ENCODE peak calls at places on chromosomes 4 and X, in nine cellular contexts. One of them, this sample, is unnamed.

GRCh38 chr4:182854466-182854865 is 62.7 kb downstream of the DCTD start:
- DNase-seq in SK-N-MC: no peak
- DNase-seq in activated T-cell treated with anti-CD3 and anti-CD28 coated beads, Interleukin-2, amount 50 U/mL, for 48 hours: no peak
- DNase-seq in NCI-H1105: no peak
- DNase-seq in H9: no peak
- DNase-seq in stimulated activated CD8-positive, alpha-beta memory T cell treated with anti-CD3 and anti-CD28 coated beads, Interleukin-4, amount 100 ng/mL, for 24 hours: no peak
- DNase-seq in Jurkat, Clone E6-1: no peak
- DNase-seq in amygdala: no peak
- DNase-seq in IMR-90: no peak
- DNase-seq in this sample: no peak

GRCh38 chrX:120308558-120308957 is 2.7 kb downstream of the TMEM255A start:
- DNase-seq in NCI-H1105: peak
- DNase-seq in activated T-cell treated with anti-CD3 and anti-CD28 coated beads, Interleukin-2, amount 50 U/mL, for 48 hours: no peak
- DNase-seq in Jurkat, Clone E6-1: no peak
- DNase-seq in H9: peak
- DNase-seq in SK-N-MC: no peak
- DNase-seq in stimulated activated CD8-positive, alpha-beta memory T cell treated with anti-CD3 and anti-CD28 coated beads, Interleukin-4, amount 100 ng/mL, for 24 hours: no peak
- DNase-seq in amygdala: no peak
- DNase-seq in IMR-90: no peak
- DNase-seq in this sample: no peak

GRCh38 chrX:129933700-129934099 is 27.7 kb downstream of the UTP14A start:
- DNase-seq in activated T-cell treated with anti-CD3 and anti-CD28 coated beads, Interleukin-2, amount 50 U/mL, for 48 hours: no peak
- DNase-seq in NCI-H1105: no peak
- DNase-seq in Jurkat, Clone E6-1: no peak
- DNase-seq in SK-N-MC: no peak
- DNase-seq in stimulated activated CD8-positive, alpha-beta memory T cell treated with anti-CD3 and anti-CD28 coated beads, Interleukin-4, amount 100 ng/mL, for 24 hours: no peak
- DNase-seq in IMR-90: no peak
- DNase-seq in H9: no peak
- DNase-seq in amygdala: no peak
- DNase-seq in this sample: no peak

GRCh38 chrX:136273986-136274385 is 22.8 kb upstream of the MAP7D3 start:
- DNase-seq in Jurkat, Clone E6-1: no peak
- DNase-seq in activated T-cell treated with anti-CD3 and anti-CD28 coated beads, Interleukin-2, amount 50 U/mL, for 48 hours: no peak
- DNase-seq in NCI-H1105: peak
- DNase-seq in stimulated activated CD8-positive, alpha-beta memory T cell treated with anti-CD3 and anti-CD28 coated beads, Interleukin-4, amount 100 ng/mL, for 24 hours: no peak
- DNase-seq in IMR-90: no peak
- DNase-seq in H9: no peak
- DNase-seq in SK-N-MC: no peak
- DNase-seq in amygdala: no peak
- DNase-seq in this sample: no peak

GRCh38 chr4:6378493-6379445 is 93.6 kb downstream of the PPP2R2C start:
- DNase-seq in IMR-90: no peak
- DNase-seq in activated T-cell treated with anti-CD3 and anti-CD28 coated beads, Interleukin-2, amount 50 U/mL, for 48 hours: no peak
- DNase-seq in H9: no peak
- DNase-seq in stimulated activated CD8-positive, alpha-beta memory T cell treated with anti-CD3 and anti-CD28 coated beads, Interleukin-4, amount 100 ng/mL, for 24 hours: no peak
- DNase-seq in SK-N-MC: no peak
- DNase-seq in Jurkat, Clone E6-1: no peak
- DNase-seq in NCI-H1105: no peak
- DNase-seq in amygdala: no peak
- DNase-seq in this sample: no peak

GRCh38 chrX:10325606-10326005 is 168.8 kb downstream of the CLCN4 start:
- DNase-seq in amygdala: no peak
- DNase-seq in H9: no peak
- DNase-seq in Jurkat, Clone E6-1: no peak
- DNase-seq in stimulated activated CD8-positive, alpha-beta memory T cell treated with anti-CD3 and anti-CD28 coated beads, Interleukin-4, amount 100 ng/mL, for 24 hours: no peak
- DNase-seq in IMR-90: peak
- DNase-seq in SK-N-MC: peak
- DNase-seq in activated T-cell treated with anti-CD3 and anti-CD28 coated beads, Interleukin-2, amount 50 U/mL, for 48 hours: no peak
- DNase-seq in NCI-H1105: no peak
- DNase-seq in this sample: no peak

GRCh38 chr4:98961770-98962169 is 32.8 kb upstream of the EIF4E start:
- DNase-seq in stimulated activated CD8-positive, alpha-beta memory T cell treated with anti-CD3 and anti-CD28 coated beads, Interleukin-4, amount 100 ng/mL, for 24 hours: no peak
- DNase-seq in activated T-cell treated with anti-CD3 and anti-CD28 coated beads, Interleukin-2, amount 50 U/mL, for 48 hours: no peak
- DNase-seq in amygdala: no peak
- DNase-seq in Jurkat, Clone E6-1: no peak
- DNase-seq in H9: no peak
- DNase-seq in SK-N-MC: no peak
- DNase-seq in NCI-H1105: no peak
- DNase-seq in IMR-90: no peak
- DNase-seq in this sample: no peak

GRCh38 chrX:114152801-114153200 is 431.1 kb upstream of the HTR2C start:
- DNase-seq in NCI-H1105: no peak
- DNase-seq in activated T-cell treated with anti-CD3 and anti-CD28 coated beads, Interleukin-2, amount 50 U/mL, for 48 hours: no peak
- DNase-seq in SK-N-MC: no peak
- DNase-seq in H9: no peak
- DNase-seq in amygdala: no peak
- DNase-seq in Jurkat, Clone E6-1: no peak
- DNase-seq in stimulated activated CD8-positive, alpha-beta memory T cell treated with anti-CD3 and anti-CD28 coated beads, Interleukin-4, amount 100 ng/mL, for 24 hours: no peak
- DNase-seq in IMR-90: no peak
- DNase-seq in this sample: no peak

GRCh38 chrX:14032383-14032782 is 2.7 kb upstream of the GEMIN8 start:
- DNase-seq in stimulated activated CD8-positive, alpha-beta memory T cell treated with anti-CD3 and anti-CD28 coated beads, Interleukin-4, amount 100 ng/mL, for 24 hours: peak
- DNase-seq in amygdala: no peak
- DNase-seq in SK-N-MC: peak
- DNase-seq in Jurkat, Clone E6-1: peak
- DNase-seq in activated T-cell treated with anti-CD3 and anti-CD28 coated beads, Interleukin-2, amount 50 U/mL, for 48 hours: peak
- DNase-seq in IMR-90: peak
- DNase-seq in H9: no peak
- DNase-seq in NCI-H1105: peak
- DNase-seq in this sample: peak

GRCh38 chr4:166481739-166482138 is 608.7 kb downstream of the TLL1 start:
- DNase-seq in SK-N-MC: no peak
- DNase-seq in activated T-cell treated with anti-CD3 and anti-CD28 coated beads, Interleukin-2, amount 50 U/mL, for 48 hours: no peak
- DNase-seq in amygdala: no peak
- DNase-seq in NCI-H1105: no peak
- DNase-seq in Jurkat, Clone E6-1: no peak
- DNase-seq in stimulated activated CD8-positive, alpha-beta memory T cell treated with anti-CD3 and anti-CD28 coated beads, Interleukin-4, amount 100 ng/mL, for 24 hours: no peak
- DNase-seq in IMR-90: no peak
- DNase-seq in H9: no peak
- DNase-seq in this sample: no peak

GRCh38 chrX:121876316-121876715 is 828.9 kb downstream of the GLUD2 start:
- DNase-seq in H9: no peak
- DNase-seq in NCI-H1105: no peak
- DNase-seq in Jurkat, Clone E6-1: no peak
- DNase-seq in SK-N-MC: no peak
- DNase-seq in stimulated activated CD8-positive, alpha-beta memory T cell treated with anti-CD3 and anti-CD28 coated beads, Interleukin-4, amount 100 ng/mL, for 24 hours: no peak
- DNase-seq in amygdala: no peak
- DNase-seq in IMR-90: no peak
- DNase-seq in activated T-cell treated with anti-CD3 and anti-CD28 coated beads, Interleukin-2, amount 50 U/mL, for 48 hours: no peak
- DNase-seq in this sample: no peak

GRCh38 chrX:617891-618290 is 12.7 kb upstream of the SHOX start:
- DNase-seq in IMR-90: no peak
- DNase-seq in amygdala: no peak
- DNase-seq in NCI-H1105: no peak
- DNase-seq in H9: no peak
- DNase-seq in stimulated activated CD8-positive, alpha-beta memory T cell treated with anti-CD3 and anti-CD28 coated beads, Interleukin-4, amount 100 ng/mL, for 24 hours: no peak
- DNase-seq in SK-N-MC: no peak
- DNase-seq in Jurkat, Clone E6-1: no peak
- DNase-seq in activated T-cell treated with anti-CD3 and anti-CD28 coated beads, Interleukin-2, amount 50 U/mL, for 48 hours: no peak
- DNase-seq in this sample: no peak

GRCh38 chrX:135490979-135491514 is 29.4 kb upstream of the INTS6L start:
- DNase-seq in amygdala: no peak
- DNase-seq in IMR-90: no peak
- DNase-seq in Jurkat, Clone E6-1: no peak
- DNase-seq in activated T-cell treated with anti-CD3 and anti-CD28 coated beads, Interleukin-2, amount 50 U/mL, for 48 hours: no peak
- DNase-seq in stimulated activated CD8-positive, alpha-beta memory T cell treated with anti-CD3 and anti-CD28 coated beads, Interleukin-4, amount 100 ng/mL, for 24 hours: no peak
- DNase-seq in H9: no peak
- DNase-seq in SK-N-MC: no peak
- DNase-seq in NCI-H1105: no peak
- DNase-seq in this sample: no peak

GRCh38 chr4:152849350-152849749 is 69.6 kb downstream of the ARFIP1 start:
- DNase-seq in stimulated activated CD8-positive, alpha-beta memory T cell treated with anti-CD3 and anti-CD28 coated beads, Interleukin-4, amount 100 ng/mL, for 24 hours: no peak
- DNase-seq in activated T-cell treated with anti-CD3 and anti-CD28 coated beads, Interleukin-2, amount 50 U/mL, for 48 hours: no peak
- DNase-seq in SK-N-MC: no peak
- DNase-seq in IMR-90: no peak
- DNase-seq in NCI-H1105: no peak
- DNase-seq in Jurkat, Clone E6-1: no peak
- DNase-seq in H9: no peak
- DNase-seq in amygdala: no peak
- DNase-seq in this sample: no peak

GRCh38 chr4:54082168-54082567 is 17.8 kb upstream of the CHIC2 start:
- DNase-seq in activated T-cell treated with anti-CD3 and anti-CD28 coated beads, Interleukin-2, amount 50 U/mL, for 48 hours: no peak
- DNase-seq in amygdala: no peak
- DNase-seq in H9: no peak
- DNase-seq in IMR-90: peak
- DNase-seq in SK-N-MC: no peak
- DNase-seq in stimulated activated CD8-positive, alpha-beta memory T cell treated with anti-CD3 and anti-CD28 coated beads, Interleukin-4, amount 100 ng/mL, for 24 hours: no peak
- DNase-seq in Jurkat, Clone E6-1: no peak
- DNase-seq in NCI-H1105: no peak
- DNase-seq in this sample: no peak

GRCh38 chr4:83114576-83114975 is at the start of gene PLAC8:
- DNase-seq in activated T-cell treated with anti-CD3 and anti-CD28 coated beads, Interleukin-2, amount 50 U/mL, for 48 hours: no peak
- DNase-seq in NCI-H1105: no peak
- DNase-seq in SK-N-MC: no peak
- DNase-seq in IMR-90: no peak
- DNase-seq in stimulated activated CD8-positive, alpha-beta memory T cell treated with anti-CD3 and anti-CD28 coated beads, Interleukin-4, amount 100 ng/mL, for 24 hours: no peak
- DNase-seq in amygdala: no peak
- DNase-seq in H9: no peak
- DNase-seq in Jurkat, Clone E6-1: peak
- DNase-seq in this sample: peak

GRCh38 chr4:140066031-140066930 is 87.7 kb downstream of the MAML3 start:
- DNase-seq in IMR-90: no peak
- DNase-seq in SK-N-MC: no peak
- DNase-seq in H9: no peak
- DNase-seq in amygdala: no peak
- DNase-seq in Jurkat, Clone E6-1: no peak
- DNase-seq in activated T-cell treated with anti-CD3 and anti-CD28 coated beads, Interleukin-2, amount 50 U/mL, for 48 hours: no peak
- DNase-seq in stimulated activated CD8-positive, alpha-beta memory T cell treated with anti-CD3 and anti-CD28 coated beads, Interleukin-4, amount 100 ng/mL, for 24 hours: no peak
- DNase-seq in NCI-H1105: no peak
- DNase-seq in this sample: no peak

GRCh38 chr4:80077639-80078038 is 4.6 kb upstream of the ANTXR2 start:
- DNase-seq in Jurkat, Clone E6-1: no peak
- DNase-seq in activated T-cell treated with anti-CD3 and anti-CD28 coated beads, Interleukin-2, amount 50 U/mL, for 48 hours: no peak
- DNase-seq in amygdala: no peak
- DNase-seq in SK-N-MC: no peak
- DNase-seq in NCI-H1105: no peak
- DNase-seq in IMR-90: peak
- DNase-seq in stimulated activated CD8-positive, alpha-beta memory T cell treated with anti-CD3 and anti-CD28 coated beads, Interleukin-4, amount 100 ng/mL, for 24 hours: no peak
- DNase-seq in H9: no peak
- DNase-seq in this sample: no peak

GRCh38 chrX:1598021-1598875 is 6.8 kb downstream of the AKAP17A start:
- DNase-seq in amygdala: no peak
- DNase-seq in SK-N-MC: no peak
- DNase-seq in IMR-90: no peak
- DNase-seq in activated T-cell treated with anti-CD3 and anti-CD28 coated beads, Interleukin-2, amount 50 U/mL, for 48 hours: no peak
- DNase-seq in stimulated activated CD8-positive, alpha-beta memory T cell treated with anti-CD3 and anti-CD28 coated beads, Interleukin-4, amount 100 ng/mL, for 24 hours: no peak
- DNase-seq in NCI-H1105: no peak
- DNase-seq in Jurkat, Clone E6-1: no peak
- DNase-seq in H9: no peak
- DNase-seq in this sample: no peak

GRCh38 chrX:103629295-103630170 is 758 bp downstream of the TCEAL1 start:
- DNase-seq in NCI-H1105: peak
- DNase-seq in Jurkat, Clone E6-1: no peak
- DNase-seq in IMR-90: peak
- DNase-seq in SK-N-MC: no peak
- DNase-seq in H9: peak
- DNase-seq in amygdala: peak
- DNase-seq in activated T-cell treated with anti-CD3 and anti-CD28 coated beads, Interleukin-2, amount 50 U/mL, for 48 hours: peak
- DNase-seq in stimulated activated CD8-positive, alpha-beta memory T cell treated with anti-CD3 and anti-CD28 coated beads, Interleukin-4, amount 100 ng/mL, for 24 hours: no peak
- DNase-seq in this sample: peak

GRCh38 chr4:112523764-112524505 is 8.0 kb upstream of the NEUROG2 start:
- DNase-seq in amygdala: no peak
- DNase-seq in SK-N-MC: no peak
- DNase-seq in activated T-cell treated with anti-CD3 and anti-CD28 coated beads, Interleukin-2, amount 50 U/mL, for 48 hours: peak
- DNase-seq in stimulated activated CD8-positive, alpha-beta memory T cell treated with anti-CD3 and anti-CD28 coated beads, Interleukin-4, amount 100 ng/mL, for 24 hours: peak
- DNase-seq in H9: peak
- DNase-seq in NCI-H1105: peak
- DNase-seq in Jurkat, Clone E6-1: peak
- DNase-seq in IMR-90: no peak
- DNase-seq in this sample: peak

GRCh38 chrX:51874123-51874522 is 19.3 kb upstream of the MAGED1 start:
- DNase-seq in IMR-90: no peak
- DNase-seq in activated T-cell treated with anti-CD3 and anti-CD28 coated beads, Interleukin-2, amount 50 U/mL, for 48 hours: no peak
- DNase-seq in H9: no peak
- DNase-seq in stimulated activated CD8-positive, alpha-beta memory T cell treated with anti-CD3 and anti-CD28 coated beads, Interleukin-4, amount 100 ng/mL, for 24 hours: no peak
- DNase-seq in SK-N-MC: no peak
- DNase-seq in amygdala: no peak
- DNase-seq in NCI-H1105: no peak
- DNase-seq in Jurkat, Clone E6-1: no peak
- DNase-seq in this sample: no peak

GRCh38 chr4:171812377-171813194 is 618 bp upstream of the GALNTL6 start:
- DNase-seq in IMR-90: no peak
- DNase-seq in amygdala: peak
- DNase-seq in activated T-cell treated with anti-CD3 and anti-CD28 coated beads, Interleukin-2, amount 50 U/mL, for 48 hours: no peak
- DNase-seq in NCI-H1105: no peak
- DNase-seq in SK-N-MC: no peak
- DNase-seq in stimulated activated CD8-positive, alpha-beta memory T cell treated with anti-CD3 and anti-CD28 coated beads, Interleukin-4, amount 100 ng/mL, for 24 hours: no peak
- DNase-seq in H9: peak
- DNase-seq in Jurkat, Clone E6-1: no peak
- DNase-seq in this sample: no peak

GRCh38 chr4:187656953-187657352 is 338.6 kb upstream of the ZFP42 start:
- DNase-seq in H9: no peak
- DNase-seq in Jurkat, Clone E6-1: no peak
- DNase-seq in IMR-90: peak
- DNase-seq in amygdala: no peak
- DNase-seq in activated T-cell treated with anti-CD3 and anti-CD28 coated beads, Interleukin-2, amount 50 U/mL, for 48 hours: no peak
- DNase-seq in SK-N-MC: no peak
- DNase-seq in stimulated activated CD8-positive, alpha-beta memory T cell treated with anti-CD3 and anti-CD28 coated beads, Interleukin-4, amount 100 ng/mL, for 24 hours: no peak
- DNase-seq in NCI-H1105: no peak
- DNase-seq in this sample: no peak

GRCh38 chr4:90757529-90757928 is 630.3 kb downstream of the CCSER1 start:
- DNase-seq in H9: no peak
- DNase-seq in amygdala: no peak
- DNase-seq in SK-N-MC: no peak
- DNase-seq in Jurkat, Clone E6-1: no peak
- DNase-seq in IMR-90: no peak
- DNase-seq in stimulated activated CD8-positive, alpha-beta memory T cell treated with anti-CD3 and anti-CD28 coated beads, Interleukin-4, amount 100 ng/mL, for 24 hours: no peak
- DNase-seq in activated T-cell treated with anti-CD3 and anti-CD28 coated beads, Interleukin-2, amount 50 U/mL, for 48 hours: no peak
- DNase-seq in NCI-H1105: no peak
- DNase-seq in this sample: no peak

GRCh38 chrX:110036162-110037033 is 33.5 kb downstream of the TMEM164 start:
- DNase-seq in stimulated activated CD8-positive, alpha-beta memory T cell treated with anti-CD3 and anti-CD28 coated beads, Interleukin-4, amount 100 ng/mL, for 24 hours: no peak
- DNase-seq in SK-N-MC: no peak
- DNase-seq in activated T-cell treated with anti-CD3 and anti-CD28 coated beads, Interleukin-2, amount 50 U/mL, for 48 hours: no peak
- DNase-seq in amygdala: no peak
- DNase-seq in IMR-90: no peak
- DNase-seq in Jurkat, Clone E6-1: no peak
- DNase-seq in H9: no peak
- DNase-seq in NCI-H1105: no peak
- DNase-seq in this sample: no peak

GRCh38 chr4:25839687-25840086 is 23.1 kb downstream of the SEL1L3 start:
- DNase-seq in H9: no peak
- DNase-seq in IMR-90: no peak
- DNase-seq in Jurkat, Clone E6-1: no peak
- DNase-seq in activated T-cell treated with anti-CD3 and anti-CD28 coated beads, Interleukin-2, amount 50 U/mL, for 48 hours: no peak
- DNase-seq in amygdala: no peak
- DNase-seq in SK-N-MC: no peak
- DNase-seq in NCI-H1105: no peak
- DNase-seq in stimulated activated CD8-positive, alpha-beta memory T cell treated with anti-CD3 and anti-CD28 coated beads, Interleukin-4, amount 100 ng/mL, for 24 hours: no peak
- DNase-seq in this sample: no peak

GRCh38 chrX:149631293-149632165 is at the start of gene TMEM185A:
- DNase-seq in amygdala: peak
- DNase-seq in stimulated activated CD8-positive, alpha-beta memory T cell treated with anti-CD3 and anti-CD28 coated beads, Interleukin-4, amount 100 ng/mL, for 24 hours: peak
- DNase-seq in Jurkat, Clone E6-1: peak
- DNase-seq in SK-N-MC: no peak
- DNase-seq in H9: peak
- DNase-seq in activated T-cell treated with anti-CD3 and anti-CD28 coated beads, Interleukin-2, amount 50 U/mL, for 48 hours: peak
- DNase-seq in NCI-H1105: peak
- DNase-seq in IMR-90: peak
- DNase-seq in this sample: peak

GRCh38 chrX:139692908-139693307 is 15.1 kb downstream of the MCF2 start:
- DNase-seq in activated T-cell treated with anti-CD3 and anti-CD28 coated beads, Interleukin-2, amount 50 U/mL, for 48 hours: no peak
- DNase-seq in Jurkat, Clone E6-1: no peak
- DNase-seq in NCI-H1105: no peak
- DNase-seq in H9: peak
- DNase-seq in IMR-90: no peak
- DNase-seq in amygdala: no peak
- DNase-seq in stimulated activated CD8-positive, alpha-beta memory T cell treated with anti-CD3 and anti-CD28 coated beads, Interleukin-4, amount 100 ng/mL, for 24 hours: no peak
- DNase-seq in SK-N-MC: no peak
- DNase-seq in this sample: no peak

GRCh38 chrX:57266275-57266674 is 20.2 kb upstream of the FAAH2 start:
- DNase-seq in H9: no peak
- DNase-seq in Jurkat, Clone E6-1: no peak
- DNase-seq in IMR-90: no peak
- DNase-seq in activated T-cell treated with anti-CD3 and anti-CD28 coated beads, Interleukin-2, amount 50 U/mL, for 48 hours: no peak
- DNase-seq in SK-N-MC: no peak
- DNase-seq in stimulated activated CD8-positive, alpha-beta memory T cell treated with anti-CD3 and anti-CD28 coated beads, Interleukin-4, amount 100 ng/mL, for 24 hours: no peak
- DNase-seq in NCI-H1105: no peak
- DNase-seq in amygdala: no peak
- DNase-seq in this sample: no peak

GRCh38 chrX:31217111-31217510 is 145.3 kb upstream of the FTHL17 start:
- DNase-seq in NCI-H1105: no peak
- DNase-seq in H9: no peak
- DNase-seq in Jurkat, Clone E6-1: no peak
- DNase-seq in activated T-cell treated with anti-CD3 and anti-CD28 coated beads, Interleukin-2, amount 50 U/mL, for 48 hours: no peak
- DNase-seq in stimulated activated CD8-positive, alpha-beta memory T cell treated with anti-CD3 and anti-CD28 coated beads, Interleukin-4, amount 100 ng/mL, for 24 hours: no peak
- DNase-seq in IMR-90: no peak
- DNase-seq in amygdala: no peak
- DNase-seq in SK-N-MC: no peak
- DNase-seq in this sample: no peak